ENCODE peak calls at places on chromosomes 6 and 20, in six cellular contexts. C is osteoblast, N is cardiac muscle cell, H is GM23248, F is H1, Y is DND-41. M is an unnamed sample.

GRCh38 chr6:10837009-10837691 is 1.2 kb downstream of the MAK start:
- DNase-seq in C (peak), N (peak), H (peak), F (no peak), Y (no peak), M (no peak)

GRCh38 chr6:109373762-109374161 is 8.5 kb downstream of the CD164 start:
- DNase-seq in C (no peak), N (no peak), H (peak), F (no peak), Y (no peak), M (no peak)

GRCh38 chr6:113879186-113880096 is 22.3 kb downstream of the MARCKS start:
- DNase-seq in C (no peak), N (peak), H (peak), F (no peak), Y (peak), M (no peak)

GRCh38 chr6:46262928-46263708 is 92.3 kb upstream of the ENPP5 start:
- DNase-seq in C (no peak), N (peak), H (peak), F (no peak), Y (no peak), M (no peak)

GRCh38 chr6:101114703-101115102 is 233.6 kb upstream of the ASCC3 start:
- DNase-seq in C (no peak), N (peak), H (peak), F (no peak), Y (peak), M (no peak)

GRCh38 chr6:106188104-106188794 is 102.1 kb downstream of the PRDM1 start:
- DNase-seq in C (no peak), N (no peak), H (no peak), F (no peak), Y (no peak), M (no peak)

GRCh38 chr6:46090115-46091079 is 39.4 kb upstream of the ENPP4 start:
- DNase-seq in C (peak), N (peak), H (peak), F (no peak), Y (peak), M (peak)

GRCh38 chr6:42369568-42369967 is 82.2 kb downstream of the TRERF1 start:
- DNase-seq in C (no peak), N (no peak), H (no peak), F (no peak), Y (no peak), M (no peak)

GRCh38 chr6:52992980-52993379 is 2.1 kb downstream of the GSTA4 start:
- DNase-seq in C (no peak), N (peak), H (peak), F (no peak), Y (no peak), M (no peak)

GRCh38 chr6:169530762-169531143 is 171.1 kb downstream of the WDR27 start:
- DNase-seq in C (no peak), N (no peak), H (peak), F (no peak), Y (no peak), M (peak)

GRCh38 chr6:155782320-155782730 is 326.7 kb upstream of the NOX3 start:
- DNase-seq in C (peak), N (peak), H (peak), F (no peak), Y (no peak), M (no peak)

GRCh38 chr20:46200582-46201570 is 82.8 kb downstream of the CD40 start:
- DNase-seq in C (no peak), N (peak), H (no peak), F (no peak), Y (no peak), M (no peak)

GRCh38 chr6:143685653-143686052 is 7.9 kb downstream of the PHACTR2 start:
- DNase-seq in C (no peak), N (no peak), H (no peak), F (no peak), Y (no peak), M (no peak)

GRCh38 chr6:44073612-44074382 is 53.5 kb downstream of the MRPL14 start:
- DNase-seq in C (peak), N (no peak), H (peak), F (no peak), Y (peak), M (no peak)

DNA sequence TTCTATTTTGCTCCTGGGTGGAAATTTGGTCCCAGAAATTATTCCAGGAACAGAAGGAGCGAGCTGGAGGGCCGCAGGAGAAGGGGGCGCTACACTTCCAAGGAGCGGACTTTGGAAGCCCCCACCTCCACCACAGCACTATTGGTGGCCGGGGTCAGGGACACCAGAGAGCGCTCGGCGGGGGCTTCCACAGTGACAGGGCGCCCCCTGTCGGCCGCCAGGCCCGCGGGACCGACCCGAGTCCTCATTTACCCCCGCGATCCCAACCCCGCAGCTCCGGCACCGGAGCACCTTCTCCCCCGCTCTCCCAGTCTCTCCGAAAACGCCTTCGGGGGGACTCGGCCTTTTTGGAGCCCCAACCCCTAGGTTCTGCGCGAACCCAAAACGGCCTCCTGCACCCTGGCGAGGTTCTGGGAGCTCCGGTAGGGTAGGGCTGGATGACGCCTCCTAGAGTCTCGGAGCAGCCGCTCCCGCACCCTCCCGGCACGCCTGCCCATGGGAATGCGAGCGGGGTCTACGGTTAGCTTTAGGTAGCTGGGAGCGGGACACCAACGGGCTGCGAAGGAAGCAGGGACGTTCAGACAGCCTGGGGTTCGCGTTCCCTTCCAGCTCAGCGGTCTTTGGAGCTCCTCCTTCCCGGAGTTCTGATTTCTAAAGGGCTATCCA is 2.4 kb upstream of the FOXA2 start:
- DNase-seq in C (no peak), N (peak), H (peak), F (no peak), Y (no peak), M (no peak)
- H3K4me3 ChIP-seq in C (no peak), N (no peak), H (no peak), F (peak), Y (no peak), M (no peak)

DNA sequence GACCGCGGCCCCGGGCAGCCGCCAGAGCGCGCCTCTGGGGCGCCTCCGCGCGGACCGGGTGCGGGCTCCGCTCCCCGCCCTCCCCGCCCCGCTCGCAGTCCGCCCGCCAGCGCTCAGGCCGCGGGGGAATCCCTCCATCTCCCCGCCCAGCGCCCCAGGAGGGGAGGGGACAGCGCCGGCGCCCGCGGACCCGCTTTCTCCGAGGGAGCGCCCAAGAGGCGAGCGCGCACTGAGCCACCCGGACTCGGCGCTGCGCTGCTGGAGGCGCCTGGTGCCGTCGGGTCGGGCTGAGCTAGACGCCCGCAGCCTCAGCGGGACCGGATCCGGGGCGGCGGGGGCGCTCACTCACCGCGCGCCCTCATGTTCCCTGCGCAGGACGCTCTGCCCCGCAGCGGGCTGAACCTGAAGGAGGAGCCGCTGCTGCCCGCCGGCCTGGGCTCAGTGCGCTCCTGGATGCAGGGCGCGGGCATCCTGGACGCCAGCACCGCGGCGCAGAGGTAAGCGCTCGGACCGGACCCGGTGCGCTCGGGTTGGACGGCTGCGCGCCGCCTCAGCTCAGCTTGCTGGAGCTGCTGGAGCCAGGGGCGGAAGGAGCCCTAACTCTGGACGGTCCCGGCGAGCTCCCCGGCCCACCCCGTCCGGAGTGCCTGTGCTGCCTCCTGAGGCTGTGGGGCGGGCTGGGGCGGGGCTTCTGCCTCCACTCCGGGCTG is 861 bp downstream of the EBF4 start:
- DNase-seq in C (peak), N (peak), H (peak), F (no peak), Y (no peak), M (peak)
- H3K4me3 ChIP-seq in C (no peak), N (peak), H (no peak), F (peak), Y (no peak), M (no peak)

GRCh38 chr6:146915671-146916127 is 288.5 kb upstream of the STXBP5 start:
- DNase-seq in C (no peak), N (peak), H (peak), F (no peak), Y (no peak), M (no peak)

GRCh38 chr6:146913842-146914562 is 290.2 kb upstream of the STXBP5 start:
- DNase-seq in C (peak), N (peak), H (peak), F (peak), Y (no peak), M (no peak)

GRCh38 chr6:146916435-146917015 is 287.7 kb upstream of the STXBP5 start:
- DNase-seq in C (no peak), N (peak), H (peak), F (no peak), Y (no peak), M (no peak)

GRCh38 chr6:146912730-146913680 is 291.2 kb upstream of the STXBP5 start:
- DNase-seq in C (no peak), N (peak), H (peak), F (no peak), Y (no peak), M (no peak)

GRCh38 chr6:146914563-146915483 is 289.4 kb upstream of the STXBP5 start:
- DNase-seq in C (peak), N (peak), H (peak), F (no peak), Y (no peak), M (no peak)
- H3K4me3 ChIP-seq in C (peak), N (no peak), H (peak), F (no peak), Y (no peak), M (no peak)

GRCh38 chr20:49715466-49715865 is 1.8 kb upstream of the B4GALT5 start:
- DNase-seq in C (no peak), N (no peak), H (no peak), F (no peak), Y (no peak), M (no peak)

GRCh38 chr20:49712118-49712517 is 1.6 kb downstream of the B4GALT5 start:
- DNase-seq in C (no peak), N (no peak), H (peak), F (no peak), Y (no peak), M (no peak)

GRCh38 chr20:49712918-49713778 is 530 bp downstream of the B4GALT5 start:
- DNase-seq in C (peak), N (no peak), H (no peak), F (no peak), Y (peak), M (no peak)

GRCh38 chr20:49711331-49711987 is 2.2 kb downstream of the B4GALT5 start:
- DNase-seq in C (no peak), N (no peak), H (no peak), F (no peak), Y (no peak), M (no peak)

GRCh38 chr20:49713779-49714712 is at the start of gene B4GALT5:
- DNase-seq in C (peak), N (peak), H (peak), F (peak), Y (peak), M (peak)
- H3K4me3 ChIP-seq in C (peak), N (peak), H (peak), F (peak), Y (peak), M (peak)

GRCh38 chr6:157953580-157954091 is 28.0 kb upstream of the SYNJ2 start:
- DNase-seq in C (no peak), N (no peak), H (peak), F (no peak), Y (no peak), M (no peak)
- H3K4me3 ChIP-seq in C (no peak), N (no peak), H (peak), F (no peak), Y (no peak), M (no peak)

GRCh38 chr20:37071481-37071911 is 24.3 kb downstream of the RBL1 start:
- DNase-seq in C (no peak), N (peak), H (peak), F (no peak), Y (no peak), M (no peak)

GRCh38 chr20:37075932-37076685 is 19.7 kb downstream of the RBL1 start:
- DNase-seq in C (no peak), N (no peak), H (no peak), F (no peak), Y (no peak), M (no peak)

GRCh38 chr20:37077009-37077408 is 18.8 kb downstream of the RBL1 start:
- DNase-seq in C (no peak), N (no peak), H (no peak), F (no peak), Y (no peak), M (no peak)

GRCh38 chr20:37072293-37073196 is 23.3 kb downstream of the RBL1 start:
- DNase-seq in C (no peak), N (no peak), H (no peak), F (no peak), Y (no peak), M (no peak)
- H3K4me3 ChIP-seq in C (no peak), N (no peak), H (no peak), F (no peak), Y (no peak), M (no peak)